ENCODE peak calls at places on chromosomes 5 and 9, in nine cellular contexts. One of them, this sample, is unnamed.

GRCh38 chr5:12023614-12024241 is 119.5 kb upstream of the CTNND2 start:
- DNase-seq in Right ventricle myocardium inferior: no peak
- DNase-seq in RKO: peak; percentile 43
- DNase-seq in bronchial epithelial cell: peak; percentile 55
- DNase-seq in uterus: no peak
- DNase-seq in SW480: peak; percentile 63
- DNase-seq in posterior cingulate gyrus: no peak
- DNase-seq in ELR: peak; percentile 62
- DNase-seq in sigmoid colon: no peak
- DNase-seq in this sample: no peak

GRCh38 chr5:167699434-167699833 is 592.0 kb upstream of the WWC1 start:
- DNase-seq in sigmoid colon: no peak
- DNase-seq in bronchial epithelial cell: peak; percentile 100
- DNase-seq in Right ventricle myocardium inferior: no peak
- DNase-seq in uterus: no peak
- DNase-seq in posterior cingulate gyrus: no peak
- DNase-seq in RKO: peak; percentile 72
- DNase-seq in ELR: peak; percentile 99
- DNase-seq in SW480: peak; percentile 82
- DNase-seq in this sample: no peak

GRCh38 chr5:171492781-171493180 is 73.3 kb downstream of the FGF18 start:
- DNase-seq in sigmoid colon: no peak
- DNase-seq in Right ventricle myocardium inferior: no peak
- DNase-seq in SW480: no peak
- DNase-seq in bronchial epithelial cell: no peak
- DNase-seq in RKO: peak; percentile 11
- DNase-seq in uterus: no peak
- DNase-seq in ELR: peak; percentile 11
- DNase-seq in posterior cingulate gyrus: no peak
- DNase-seq in this sample: no peak

GRCh38 chr5:157819502-157820125 is 39.3 kb downstream of the CLINT1 start:
- DNase-seq in RKO: no peak
- DNase-seq in posterior cingulate gyrus: no peak
- DNase-seq in uterus: no peak
- DNase-seq in sigmoid colon: no peak
- DNase-seq in ELR: no peak
- DNase-seq in Right ventricle myocardium inferior: no peak
- DNase-seq in bronchial epithelial cell: no peak
- DNase-seq in SW480: no peak
- DNase-seq in this sample: no peak

GRCh38 chr5:141001854-141002666 is 35.8 kb downstream of the PCDHAC2 start:
- DNase-seq in ELR: no peak
- DNase-seq in sigmoid colon: no peak
- DNase-seq in posterior cingulate gyrus: peak; percentile 80
- DNase-seq in RKO: no peak
- DNase-seq in Right ventricle myocardium inferior: no peak
- DNase-seq in bronchial epithelial cell: peak; percentile 55
- DNase-seq in uterus: no peak
- DNase-seq in SW480: peak; percentile 78
- DNase-seq in this sample: peak; percentile 59

GRCh38 chr5:89556215-89557009 is 673.4 kb upstream of the MEF2C start:
- DNase-seq in posterior cingulate gyrus: no peak
- DNase-seq in Right ventricle myocardium inferior: no peak
- DNase-seq in bronchial epithelial cell: peak; percentile 96
- DNase-seq in sigmoid colon: no peak
- DNase-seq in SW480: peak; percentile 13
- DNase-seq in RKO: peak; percentile 87
- DNase-seq in uterus: no peak
- DNase-seq in ELR: peak; percentile 83
- DNase-seq in this sample: no peak

GRCh38 chr5:171308453-171309275 is at the start of gene TLX3:
- DNase-seq in RKO: no peak
- DNase-seq in posterior cingulate gyrus: no peak
- DNase-seq in bronchial epithelial cell: peak; percentile 48
- DNase-seq in Right ventricle myocardium inferior: no peak
- DNase-seq in sigmoid colon: no peak
- DNase-seq in uterus: no peak
- DNase-seq in ELR: no peak
- DNase-seq in SW480: no peak
- DNase-seq in this sample: no peak

GRCh38 chr9:127683723-127684122 is 23.1 kb upstream of the CFAP157 start:
- DNase-seq in ELR: peak; percentile 83
- DNase-seq in RKO: no peak
- DNase-seq in SW480: no peak
- DNase-seq in Right ventricle myocardium inferior: no peak
- DNase-seq in uterus: no peak
- DNase-seq in bronchial epithelial cell: no peak
- DNase-seq in posterior cingulate gyrus: no peak
- DNase-seq in sigmoid colon: no peak
- DNase-seq in this sample: no peak